ENCODE peak calls at places on chromosomes 1 and 21, in seven cellular contexts. L is colonic mucosa; Y is stimulated activated CD4-positive, alpha-beta T cell treated with anti-CD3 and anti-CD28 coated beads, TNF-alpha, amount 100 ng/mL, for 24 hours; W is bronchial epithelial cell; P is cardiac muscle cell; Q is activated CD8-positive, alpha-beta memory T cell treated with anti-CD3 and anti-CD28 coated beads for 1 hour; G is GM13976. O is an unnamed sample.

GRCh38 chr1:107274227-107274626 is 133.4 kb downstream of the NTNG1 start:
- DNase-seq in W (no peak), P (no peak), Q (no peak), L (no peak), G (no peak), Y (no peak), O (no peak)

GRCh38 chr1:236794585-236795034 is 482 bp upstream of the MTR start:
- DNase-seq in W (no peak), L (peak), Y (no peak), Q (no peak), P (no peak), G (no peak), O (no peak)

GRCh38 chr1:74729741-74730478 is 2.9 kb downstream of the CRYZ start:
- DNase-seq in L (no peak), P (no peak), G (no peak), Y (no peak), W (peak), Q (no peak), O (peak)

GRCh38 chr21:32083175-32083574 is 195.7 kb downstream of the MIS18A start:
- DNase-seq in W (peak), G (no peak), Y (no peak), P (no peak), L (no peak), Q (no peak), O (no peak)

GRCh38 chr21:24163539-24163938 is 1443.7 kb downstream of the MRPL39 start:
- DNase-seq in G (no peak), W (no peak), P (no peak), Q (no peak), Y (no peak), L (no peak), O (no peak)

GRCh38 chr21:43345046-43345745 is 81.7 kb downstream of the SIK1 start:
- DNase-seq in G (no peak), Y (no peak), L (no peak), P (no peak), W (no peak), Q (no peak), O (no peak)

GRCh38 chr1:45793942-45794604 is 9.3 kb upstream of the MAST2 start:
- DNase-seq in Y (no peak), G (no peak), Q (no peak), L (no peak), W (no peak), P (no peak), O (no peak)

GRCh38 chr1:210377934-210378333 is 49.2 kb downstream of the HHAT start:
- DNase-seq in G (no peak), Q (no peak), W (no peak), Y (no peak), P (no peak), L (no peak), O (peak)

GRCh38 chr1:24927886-24928630 is 2.0 kb downstream of the RUNX3 start:
- DNase-seq in G (no peak), L (no peak), P (no peak), Y (no peak), Q (no peak), W (no peak), O (no peak)

GRCh38 chr21:25283720-25284119 is 323.6 kb downstream of the MRPL39 start:
- DNase-seq in P (peak), G (peak), L (no peak), W (peak), Q (no peak), Y (no peak), O (peak)

GRCh38 chr1:44212355-44213221 is 683 bp upstream of the DMAP1 start:
- DNase-seq in L (no peak), Y (no peak), G (no peak), W (peak), P (no peak), Q (no peak), O (no peak)

GRCh38 chr1:163170331-163170730 is 32.4 kb downstream of the RGS5 start:
- DNase-seq in G (no peak), P (no peak), W (no peak), L (no peak), Y (no peak), Q (no peak), O (peak)

GRCh38 chr1:15413563-15414449 is 4.1 kb downstream of the EFHD2 start:
- DNase-seq in P (no peak), Q (no peak), W (no peak), Y (no peak), L (peak), G (no peak), O (no peak)

GRCh38 chr1:9203623-9204022 is 31.0 kb upstream of the H6PD start:
- DNase-seq in G (no peak), Y (no peak), Q (no peak), P (no peak), L (no peak), W (no peak), O (no peak)

GRCh38 chr1:155012052-155012546 is 9.5 kb downstream of the ZBTB7B start:
- DNase-seq in G (no peak), W (peak), L (peak), Y (no peak), P (peak), Q (no peak), O (peak)

GRCh38 chr1:41241748-41242644 is at the start of gene SCMH1:
- DNase-seq in Y (peak), P (peak), L (peak), Q (no peak), W (no peak), G (peak), O (peak)

GRCh38 chr1:235648954-235649721 is 446 bp downstream of the GNG4 start:
- DNase-seq in Q (no peak), W (peak), L (peak), P (peak), G (peak), Y (peak), O (peak)

GRCh38 chr1:22169816-22170215 is 26.9 kb upstream of the WNT4 start:
- DNase-seq in P (no peak), G (no peak), L (no peak), Y (no peak), Q (no peak), W (no peak), O (no peak)

GRCh38 chr1:172185206-172185605 is 235.3 kb upstream of the C1orf105 start:
- DNase-seq in W (no peak), L (no peak), G (peak), Q (no peak), Y (no peak), P (no peak), O (no peak)

GRCh38 chr1:54537611-54538010 is 10.4 kb upstream of the ACOT11 start:
- DNase-seq in W (peak), P (no peak), G (no peak), Y (no peak), Q (no peak), L (no peak), O (no peak)

GRCh38 chr1:53362851-53363642 is 35.2 kb upstream of the LRP8 start:
- DNase-seq in W (no peak), G (no peak), L (peak), P (no peak), Y (no peak), Q (no peak), O (no peak)

GRCh38 chr1:227312364-227313025 is 5.8 kb downstream of the CDC42BPA start:
- DNase-seq in W (peak), Q (no peak), Y (no peak), P (no peak), L (no peak), G (no peak), O (no peak)

GRCh38 chr1:170085089-170085488 is 10.6 kb upstream of the KIFAP3 start:
- DNase-seq in Y (no peak), L (no peak), Q (no peak), P (no peak), G (no peak), W (peak), O (peak)

GRCh38 chr1:38271116-38271633 is 224.6 kb upstream of the POU3F1 start:
- DNase-seq in L (no peak), Y (no peak), Q (no peak), P (no peak), W (peak), G (no peak), O (no peak)

GRCh38 chr1:10663668-10664035 is 132.8 kb downstream of the CASZ1 start:
- DNase-seq in Q (no peak), P (peak), L (no peak), G (no peak), Y (no peak), W (no peak), O (peak)

GRCh38 chr1:211501671-211502413 is 9.9 kb upstream of the RD3 start:
- DNase-seq in G (no peak), L (no peak), P (no peak), Y (no peak), Q (no peak), W (no peak), O (no peak)

GRCh38 chr1:161223805-161224694 is 622 bp upstream of the APOA2 start:
- DNase-seq in P (no peak), G (no peak), W (no peak), L (no peak), Q (no peak), Y (no peak), O (no peak)

GRCh38 chr1:67572594-67573221 is 112.3 kb upstream of the GADD45A start:
- DNase-seq in W (peak), Q (no peak), G (no peak), P (no peak), L (peak), Y (no peak), O (no peak)

GRCh38 chr1:94009304-94009703 is 100.1 kb upstream of the GCLM start:
- DNase-seq in G (no peak), Y (no peak), W (no peak), L (no peak), Q (no peak), P (no peak), O (no peak)

GRCh38 chr1:30572192-30572591 is 151.2 kb downstream of the MATN1 start:
- DNase-seq in W (peak), Q (no peak), P (no peak), L (no peak), Y (no peak), G (no peak), O (peak)

GRCh38 chr1:172399369-172400072 is 21.0 kb upstream of the C1orf105 start:
- DNase-seq in Q (no peak), P (peak), L (peak), W (peak), G (no peak), Y (peak), O (peak)

GRCh38 chr1:225767591-225768540 is 9.8 kb upstream of the SRP9 start:
- DNase-seq in Q (no peak), G (no peak), P (no peak), Y (no peak), W (peak), L (peak), O (peak)

O was measured in GM03348.